ENCODE peak calls at places on chromosomes 2 and 18, in nine cellular contexts. E is cardiac fibroblast; I is dorsolateral prefrontal cortex; W is stimulated activated CD4-positive, alpha-beta T cell treated with anti-CD3 and anti-CD28 coated beads, Interleukin-1b, Interleukin-23, amount 100 ng/mL, for 1 hour; L is B cell; H is NCI-H774; R is adrenal gland; Q is HFF-Myc; U is cardiac septum. N is an unnamed sample.

GRCh38 chr2:2702385-2702784 is 371.3 kb upstream of the MYT1L start:
- DNase-seq in E (no peak), I (no peak), W (no peak), L (no peak), H (no peak), R (no peak), Q (no peak), U (no peak), N (no peak)

GRCh38 chr18:37334494-37335125 is 231.0 kb downstream of the CELF4 start:
- DNase-seq in E (peak), I (no peak), W (no peak), L (no peak), H (no peak), R (no peak), Q (peak), U (no peak), N (peak)

GRCh38 chr18:46859855-46860254 is 57.5 kb downstream of the PIAS2 start:
- DNase-seq in E (peak), I (no peak), W (no peak), L (no peak), H (no peak), R (no peak), Q (no peak), U (no peak), N (peak)

GRCh38 chr2:99106905-99107304 is 34.6 kb upstream of the C2orf15 start:
- DNase-seq in E (no peak), I (no peak), W (no peak), L (no peak), H (no peak), R (no peak), Q (no peak), U (no peak), N (no peak)

GRCh38 chr2:76391663-76392062 is 680.9 kb upstream of the GCFC2 start:
- DNase-seq in E (no peak), I (no peak), W (no peak), L (no peak), H (no peak), R (no peak), Q (no peak), U (no peak), N (no peak)

GRCh38 chr18:51278045-51278649 is 80.7 kb upstream of the MEX3C start:
- DNase-seq in E (peak), I (peak), W (peak), L (peak), H (peak), R (peak), Q (peak), U (no peak), N (no peak)

GRCh38 chr2:16633632-16634430 is 31.8 kb downstream of the CYRIA start:
- DNase-seq in E (no peak), I (no peak), W (no peak), L (no peak), H (no peak), R (no peak), Q (no peak), U (no peak), N (no peak)

GRCh38 chr2:20588918-20589871 is 61.7 kb downstream of the HS1BP3 start:
- DNase-seq in E (no peak), I (no peak), W (no peak), L (no peak), H (no peak), R (no peak), Q (no peak), U (peak), N (no peak)

GRCh38 chr18:6941988-6942387 is 175.6 kb downstream of the LAMA1 start:
- DNase-seq in E (no peak), I (no peak), W (no peak), L (no peak), H (no peak), R (no peak), Q (no peak), U (no peak), N (no peak)

GRCh38 chr2:152506843-152507242 is 171.9 kb downstream of the FMNL2 start:
- DNase-seq in E (peak), I (no peak), W (no peak), L (no peak), H (no peak), R (no peak), Q (no peak), U (no peak), N (no peak)

GRCh38 chr18:66646622-66647021 is 42.7 kb upstream of the CDH19 start:
- DNase-seq in E (peak), I (no peak), W (no peak), L (no peak), H (no peak), R (no peak), Q (no peak), U (no peak), N (no peak)

GRCh38 chr2:113166187-113166645 is 7.6 kb upstream of the PSD4 start:
- DNase-seq in E (no peak), I (no peak), W (no peak), L (no peak), H (no peak), R (peak), Q (no peak), U (no peak), N (no peak)

GRCh38 chr18:58161659-58162058 is 117.6 kb downstream of the NEDD4L start:
- DNase-seq in E (peak), I (no peak), W (no peak), L (no peak), H (no peak), R (no peak), Q (no peak), U (no peak), N (no peak)

GRCh38 chr2:20454036-20454981 is 7.4 kb downstream of the RHOB start:
- DNase-seq in E (no peak), I (no peak), W (no peak), L (no peak), H (no peak), R (no peak), Q (no peak), U (no peak), N (no peak)

GRCh38 chr2:216694201-216694825 is 1.0 kb downstream of the IGFBP5 start:
- DNase-seq in E (peak), I (peak), W (peak), L (no peak), H (peak), R (peak), Q (no peak), U (peak), N (peak)

GRCh38 chr2:62774555-62775366 is 69.2 kb downstream of the EHBP1 start:
- DNase-seq in E (peak), I (no peak), W (no peak), L (peak), H (no peak), R (peak), Q (peak), U (no peak), N (peak)

GRCh38 chr2:202187570-202187969 is 50.8 kb downstream of the SUMO1 start:
- DNase-seq in E (no peak), I (no peak), W (no peak), L (no peak), H (no peak), R (no peak), Q (no peak), U (no peak), N (no peak)

GRCh38 chr18:7479756-7480155 is 87.4 kb upstream of the PTPRM start:
- DNase-seq in E (peak), I (no peak), W (no peak), L (no peak), H (no peak), R (no peak), Q (no peak), U (no peak), N (no peak)

GRCh38 chr2:151860210-151860609 is 32.0 kb upstream of the ARL5A start:
- DNase-seq in E (no peak), I (no peak), W (no peak), L (no peak), H (no peak), R (no peak), Q (no peak), U (no peak), N (no peak)

GRCh38 chr2:51812138-51812866 is 780.4 kb upstream of the NRXN1 start:
- DNase-seq in E (peak), I (no peak), W (no peak), L (no peak), H (no peak), R (no peak), Q (peak), U (no peak), N (no peak)

GRCh38 chr2:71742953-71743601 is 289.7 kb downstream of the DYSF start:
- DNase-seq in E (peak), I (no peak), W (no peak), L (no peak), H (no peak), R (peak), Q (peak), U (no peak), N (peak)

N was measured in AG20443.